ENCODE peak calls at places on chromosome 11, in ten cellular contexts. One of them, this sample, is unnamed.

GRCh38 chr11:132472411-132473205 is 1059.7 kb downstream of the OPCML start:
- DNase-seq in SHP77: no peak
- DNase-seq in DMS153: no peak
- DNase-seq in GM13976: no peak
- DNase-seq in activated naive CD4-positive, alpha-beta T cell treated with anti-CD3 and anti-CD28 coated beads, Interleukin-2, amount 50 U/mL, for 16 hours: no peak
- DNase-seq in brain microvascular endothelial cell: peak
- DNase-seq in stimulated activated CD4-positive, alpha-beta T cell treated with anti-CD3 and anti-CD28 coated beads, Interleukin-2, amount 100 ng/mL, for 24 hours: no peak
- DNase-seq in GM10248: no peak
- DNase-seq in left cardiac atrium: no peak
- DNase-seq in activated CD8-positive, alpha-beta memory T cell treated with anti-CD3 and anti-CD28 coated beads for 4 hours: no peak
- DNase-seq in this sample: no peak

GRCh38 chr11:134474942-134475341 is 62.9 kb upstream of the B3GAT1 start:
- DNase-seq in SHP77: no peak
- DNase-seq in brain microvascular endothelial cell: no peak
- DNase-seq in DMS153: no peak
- DNase-seq in activated CD8-positive, alpha-beta memory T cell treated with anti-CD3 and anti-CD28 coated beads for 4 hours: no peak
- DNase-seq in stimulated activated CD4-positive, alpha-beta T cell treated with anti-CD3 and anti-CD28 coated beads, Interleukin-2, amount 100 ng/mL, for 24 hours: no peak
- DNase-seq in GM13976: no peak
- DNase-seq in GM10248: no peak
- DNase-seq in activated naive CD4-positive, alpha-beta T cell treated with anti-CD3 and anti-CD28 coated beads, Interleukin-2, amount 50 U/mL, for 16 hours: no peak
- DNase-seq in left cardiac atrium: no peak
- DNase-seq in this sample: no peak

GRCh38 chr11:122816701-122817100 is 21.6 kb upstream of the CRTAM start:
- DNase-seq in SHP77: no peak
- DNase-seq in activated naive CD4-positive, alpha-beta T cell treated with anti-CD3 and anti-CD28 coated beads, Interleukin-2, amount 50 U/mL, for 16 hours: no peak
- DNase-seq in GM13976: no peak
- DNase-seq in DMS153: no peak
- DNase-seq in brain microvascular endothelial cell: no peak
- DNase-seq in GM10248: no peak
- DNase-seq in stimulated activated CD4-positive, alpha-beta T cell treated with anti-CD3 and anti-CD28 coated beads, Interleukin-2, amount 100 ng/mL, for 24 hours: no peak
- DNase-seq in left cardiac atrium: no peak
- DNase-seq in activated CD8-positive, alpha-beta memory T cell treated with anti-CD3 and anti-CD28 coated beads for 4 hours: no peak
- DNase-seq in this sample: no peak

GRCh38 chr11:34157163-34157562 is 51.7 kb downstream of the NAT10 start:
- DNase-seq in stimulated activated CD4-positive, alpha-beta T cell treated with anti-CD3 and anti-CD28 coated beads, Interleukin-2, amount 100 ng/mL, for 24 hours: no peak
- DNase-seq in activated CD8-positive, alpha-beta memory T cell treated with anti-CD3 and anti-CD28 coated beads for 4 hours: no peak
- DNase-seq in brain microvascular endothelial cell: no peak
- DNase-seq in left cardiac atrium: no peak
- DNase-seq in GM10248: no peak
- DNase-seq in SHP77: no peak
- DNase-seq in GM13976: no peak
- DNase-seq in DMS153: no peak
- DNase-seq in activated naive CD4-positive, alpha-beta T cell treated with anti-CD3 and anti-CD28 coated beads, Interleukin-2, amount 50 U/mL, for 16 hours: no peak
- DNase-seq in this sample: no peak

GRCh38 chr11:113322158-113322557 is 7.8 kb downstream of the TTC12 start:
- DNase-seq in SHP77: no peak
- DNase-seq in GM13976: no peak
- DNase-seq in activated CD8-positive, alpha-beta memory T cell treated with anti-CD3 and anti-CD28 coated beads for 4 hours: no peak
- DNase-seq in stimulated activated CD4-positive, alpha-beta T cell treated with anti-CD3 and anti-CD28 coated beads, Interleukin-2, amount 100 ng/mL, for 24 hours: no peak
- DNase-seq in activated naive CD4-positive, alpha-beta T cell treated with anti-CD3 and anti-CD28 coated beads, Interleukin-2, amount 50 U/mL, for 16 hours: no peak
- DNase-seq in left cardiac atrium: no peak
- DNase-seq in GM10248: no peak
- DNase-seq in DMS153: no peak
- DNase-seq in brain microvascular endothelial cell: no peak
- DNase-seq in this sample: no peak

GRCh38 chr11:133081730-133082452 is 450.4 kb downstream of the OPCML start:
- DNase-seq in activated naive CD4-positive, alpha-beta T cell treated with anti-CD3 and anti-CD28 coated beads, Interleukin-2, amount 50 U/mL, for 16 hours: no peak
- DNase-seq in brain microvascular endothelial cell: no peak
- DNase-seq in GM13976: no peak
- DNase-seq in DMS153: peak
- DNase-seq in activated CD8-positive, alpha-beta memory T cell treated with anti-CD3 and anti-CD28 coated beads for 4 hours: no peak
- DNase-seq in GM10248: no peak
- DNase-seq in stimulated activated CD4-positive, alpha-beta T cell treated with anti-CD3 and anti-CD28 coated beads, Interleukin-2, amount 100 ng/mL, for 24 hours: no peak
- DNase-seq in SHP77: no peak
- DNase-seq in left cardiac atrium: no peak
- DNase-seq in this sample: no peak

GRCh38 chr11:101738494-101738893 is 154.7 kb upstream of the TRPC6 start:
- DNase-seq in SHP77: no peak
- DNase-seq in left cardiac atrium: no peak
- DNase-seq in activated CD8-positive, alpha-beta memory T cell treated with anti-CD3 and anti-CD28 coated beads for 4 hours: no peak
- DNase-seq in brain microvascular endothelial cell: no peak
- DNase-seq in GM10248: no peak
- DNase-seq in activated naive CD4-positive, alpha-beta T cell treated with anti-CD3 and anti-CD28 coated beads, Interleukin-2, amount 50 U/mL, for 16 hours: no peak
- DNase-seq in GM13976: no peak
- DNase-seq in DMS153: no peak
- DNase-seq in stimulated activated CD4-positive, alpha-beta T cell treated with anti-CD3 and anti-CD28 coated beads, Interleukin-2, amount 100 ng/mL, for 24 hours: no peak
- DNase-seq in this sample: no peak

GRCh38 chr11:104997288-104997687 is 25.7 kb downstream of the CASP5 start:
- DNase-seq in activated naive CD4-positive, alpha-beta T cell treated with anti-CD3 and anti-CD28 coated beads, Interleukin-2, amount 50 U/mL, for 16 hours: no peak
- DNase-seq in SHP77: no peak
- DNase-seq in stimulated activated CD4-positive, alpha-beta T cell treated with anti-CD3 and anti-CD28 coated beads, Interleukin-2, amount 100 ng/mL, for 24 hours: no peak
- DNase-seq in left cardiac atrium: no peak
- DNase-seq in brain microvascular endothelial cell: no peak
- DNase-seq in GM13976: no peak
- DNase-seq in DMS153: no peak
- DNase-seq in activated CD8-positive, alpha-beta memory T cell treated with anti-CD3 and anti-CD28 coated beads for 4 hours: no peak
- DNase-seq in GM10248: no peak
- DNase-seq in this sample: no peak

GRCh38 chr11:105991888-105992287 is 30.2 kb downstream of the MSANTD4 start:
- DNase-seq in SHP77: no peak
- DNase-seq in activated naive CD4-positive, alpha-beta T cell treated with anti-CD3 and anti-CD28 coated beads, Interleukin-2, amount 50 U/mL, for 16 hours: no peak
- DNase-seq in GM13976: no peak
- DNase-seq in left cardiac atrium: no peak
- DNase-seq in GM10248: no peak
- DNase-seq in stimulated activated CD4-positive, alpha-beta T cell treated with anti-CD3 and anti-CD28 coated beads, Interleukin-2, amount 100 ng/mL, for 24 hours: no peak
- DNase-seq in activated CD8-positive, alpha-beta memory T cell treated with anti-CD3 and anti-CD28 coated beads for 4 hours: no peak
- DNase-seq in DMS153: no peak
- DNase-seq in brain microvascular endothelial cell: no peak
- DNase-seq in this sample: no peak

GRCh38 chr11:59292611-59293010 is 66.1 kb upstream of the OR5AN1 start:
- DNase-seq in left cardiac atrium: no peak
- DNase-seq in DMS153: no peak
- DNase-seq in stimulated activated CD4-positive, alpha-beta T cell treated with anti-CD3 and anti-CD28 coated beads, Interleukin-2, amount 100 ng/mL, for 24 hours: no peak
- DNase-seq in activated CD8-positive, alpha-beta memory T cell treated with anti-CD3 and anti-CD28 coated beads for 4 hours: no peak
- DNase-seq in GM10248: no peak
- DNase-seq in activated naive CD4-positive, alpha-beta T cell treated with anti-CD3 and anti-CD28 coated beads, Interleukin-2, amount 50 U/mL, for 16 hours: no peak
- DNase-seq in GM13976: no peak
- DNase-seq in brain microvascular endothelial cell: no peak
- DNase-seq in SHP77: no peak
- DNase-seq in this sample: no peak

GRCh38 chr11:19237813-19238212 is 2.9 kb downstream of the E2F8 start:
- DNase-seq in GM13976: no peak
- DNase-seq in DMS153: no peak
- DNase-seq in stimulated activated CD4-positive, alpha-beta T cell treated with anti-CD3 and anti-CD28 coated beads, Interleukin-2, amount 100 ng/mL, for 24 hours: no peak
- DNase-seq in GM10248: no peak
- DNase-seq in activated CD8-positive, alpha-beta memory T cell treated with anti-CD3 and anti-CD28 coated beads for 4 hours: no peak
- DNase-seq in SHP77: no peak
- DNase-seq in activated naive CD4-positive, alpha-beta T cell treated with anti-CD3 and anti-CD28 coated beads, Interleukin-2, amount 50 U/mL, for 16 hours: no peak
- DNase-seq in left cardiac atrium: no peak
- DNase-seq in brain microvascular endothelial cell: no peak
- DNase-seq in this sample: no peak